ENCODE peak calls at places on chromosomes 3 and 15, in five cellular contexts. One of them, this sample, is unnamed.

GRCh38 chr3:129051776-129052400 is 8.7 kb upstream of the GP9 start:
- DNase-seq in dorsolateral prefrontal cortex: no peak
- DNase-seq in GM13977: no peak
- DNase-seq in mesothelial cell of epicardium: no peak
- DNase-seq in cardiac fibroblast: no peak
- DNase-seq in this sample: no peak

GRCh38 chr15:71501344-71502128 is 308.8 kb upstream of the NR2E3 start:
- DNase-seq in dorsolateral prefrontal cortex: no peak
- DNase-seq in GM13977: no peak
- DNase-seq in mesothelial cell of epicardium: no peak
- DNase-seq in cardiac fibroblast: no peak
- DNase-seq in this sample: no peak

GRCh38 chr3:156307704-156308103 is 187.3 kb downstream of the KCNAB1 start:
- DNase-seq in dorsolateral prefrontal cortex: no peak
- DNase-seq in GM13977: no peak
- DNase-seq in mesothelial cell of epicardium: no peak
- DNase-seq in cardiac fibroblast: peak
- DNase-seq in this sample: no peak

GRCh38 chr3:23612296-23612891 is 193.4 kb upstream of the UBE2E1 start:
- DNase-seq in dorsolateral prefrontal cortex: no peak
- DNase-seq in GM13977: no peak
- DNase-seq in mesothelial cell of epicardium: no peak
- DNase-seq in cardiac fibroblast: peak
- DNase-seq in this sample: no peak

GRCh38 chr3:124053871-124054270 is 61.9 kb upstream of the ROPN1 start:
- DNase-seq in dorsolateral prefrontal cortex: no peak
- DNase-seq in GM13977: no peak
- DNase-seq in mesothelial cell of epicardium: no peak
- DNase-seq in cardiac fibroblast: no peak
- DNase-seq in this sample: no peak

GRCh38 chr15:77516076-77516475 is 95.4 kb downstream of the HMG20A start:
- DNase-seq in dorsolateral prefrontal cortex: no peak
- DNase-seq in GM13977: no peak
- DNase-seq in mesothelial cell of epicardium: no peak
- DNase-seq in cardiac fibroblast: no peak
- DNase-seq in this sample: no peak

GRCh38 chr3:42302924-42303634 is 37.1 kb upstream of the CCK start:
- DNase-seq in dorsolateral prefrontal cortex: no peak
- DNase-seq in GM13977: no peak
- DNase-seq in mesothelial cell of epicardium: no peak
- DNase-seq in cardiac fibroblast: no peak
- DNase-seq in this sample: no peak

GRCh38 chr15:37289109-37289765 is 188.9 kb upstream of the MEIS2 start:
- DNase-seq in dorsolateral prefrontal cortex: no peak
- DNase-seq in GM13977: no peak
- DNase-seq in mesothelial cell of epicardium: no peak
- DNase-seq in cardiac fibroblast: peak
- DNase-seq in this sample: no peak

GRCh38 chr3:142209655-142210054 is 15.7 kb downstream of the GK5 start:
- DNase-seq in dorsolateral prefrontal cortex: no peak
- DNase-seq in GM13977: no peak
- DNase-seq in mesothelial cell of epicardium: no peak
- DNase-seq in cardiac fibroblast: peak
- DNase-seq in this sample: no peak

GRCh38 chr15:95975212-95975611 is 355.3 kb upstream of the NR2F2 start:
- DNase-seq in dorsolateral prefrontal cortex: no peak
- DNase-seq in GM13977: peak
- DNase-seq in mesothelial cell of epicardium: no peak
- DNase-seq in cardiac fibroblast: no peak
- DNase-seq in this sample: no peak

GRCh38 chr15:101318810-101319200 is 23.8 kb upstream of the SNRPA1 start:
- DNase-seq in dorsolateral prefrontal cortex: peak
- DNase-seq in GM13977: no peak
- DNase-seq in mesothelial cell of epicardium: no peak
- DNase-seq in cardiac fibroblast: no peak
- DNase-seq in this sample: no peak

DNA sequence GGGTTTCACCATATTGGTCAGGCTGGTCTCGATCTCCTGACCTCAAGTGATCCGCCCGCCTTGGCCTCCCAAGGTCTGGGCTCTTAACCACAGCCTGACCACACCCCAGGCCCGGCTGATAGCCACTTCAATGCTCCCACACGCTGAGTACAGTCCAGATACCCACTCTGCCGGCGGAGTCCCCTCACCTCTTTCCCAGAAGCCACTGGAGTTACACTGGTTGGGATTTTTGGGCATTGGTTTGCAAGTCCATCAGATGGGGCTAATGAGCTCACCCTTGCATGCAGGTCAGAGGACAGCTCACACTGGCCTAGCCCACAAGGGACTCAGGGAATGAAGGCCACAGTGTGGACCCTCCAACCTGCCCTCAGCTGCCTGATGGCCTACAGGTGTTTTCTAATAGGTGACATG is 60.1 kb downstream of the IQSEC1 start:
- DNase-seq in dorsolateral prefrontal cortex: no peak
- DNase-seq in GM13977: no peak
- DNase-seq in mesothelial cell of epicardium: no peak
- DNase-seq in cardiac fibroblast: no peak
- DNase-seq in this sample: no peak
- TF ChIP-seq CTCF in dorsolateral prefrontal cortex: no peak
- TF ChIP-seq CTCF in GM13977: no peak
- TF ChIP-seq CTCF in mesothelial cell of epicardium: no peak
- TF ChIP-seq CTCF in cardiac fibroblast: no peak
- TF ChIP-seq CTCF in this sample: no peak

GRCh38 chr3:33377489-33377888 is 62.7 kb downstream of the UBP1 start:
- DNase-seq in dorsolateral prefrontal cortex: no peak
- DNase-seq in GM13977: no peak
- DNase-seq in mesothelial cell of epicardium: no peak
- DNase-seq in cardiac fibroblast: no peak
- DNase-seq in this sample: no peak
- TF ChIP-seq CTCF in dorsolateral prefrontal cortex: no peak
- TF ChIP-seq CTCF in GM13977: peak
- TF ChIP-seq CTCF in mesothelial cell of epicardium: no peak
- TF ChIP-seq CTCF in cardiac fibroblast: no peak
- TF ChIP-seq CTCF in this sample: no peak

GRCh38 chr15:61364871-61365270 is 135.8 kb upstream of the RORA start:
- DNase-seq in dorsolateral prefrontal cortex: no peak
- DNase-seq in GM13977: no peak
- DNase-seq in mesothelial cell of epicardium: peak
- DNase-seq in cardiac fibroblast: no peak
- DNase-seq in this sample: no peak

DNA sequence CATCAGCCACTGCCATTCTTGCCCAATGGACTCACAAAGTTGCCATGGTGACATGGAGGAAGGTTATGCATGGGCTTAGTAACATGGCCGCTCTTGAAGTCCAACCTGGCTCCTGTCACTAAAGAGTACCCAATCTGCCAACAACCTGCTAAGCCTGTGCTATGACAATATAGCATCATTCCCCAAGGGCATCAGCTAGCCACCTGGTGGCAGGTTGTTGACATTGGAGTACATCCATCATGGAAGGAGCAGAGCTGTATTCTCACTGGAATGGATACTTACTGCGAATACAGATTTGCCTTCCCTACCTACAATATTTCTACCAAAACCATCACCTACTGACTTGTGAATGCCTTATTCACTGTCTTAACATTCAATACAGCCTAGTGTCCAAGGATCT is 138.9 kb upstream of the RORA start:
- DNase-seq in dorsolateral prefrontal cortex: no peak
- DNase-seq in GM13977: no peak
- DNase-seq in mesothelial cell of epicardium: no peak
- DNase-seq in cardiac fibroblast: no peak
- DNase-seq in this sample: no peak
- TF ChIP-seq CTCF in dorsolateral prefrontal cortex: no peak
- TF ChIP-seq CTCF in GM13977: no peak
- TF ChIP-seq CTCF in mesothelial cell of epicardium: no peak
- TF ChIP-seq CTCF in cardiac fibroblast: no peak
- TF ChIP-seq CTCF in this sample: no peak

GRCh38 chr15:70327328-70328136 is 229.8 kb upstream of the TLE3 start:
- DNase-seq in dorsolateral prefrontal cortex: no peak
- DNase-seq in GM13977: no peak
- DNase-seq in mesothelial cell of epicardium: peak
- DNase-seq in cardiac fibroblast: peak
- DNase-seq in this sample: no peak
- TF ChIP-seq CTCF in dorsolateral prefrontal cortex: no peak
- TF ChIP-seq CTCF in GM13977: no peak
- TF ChIP-seq CTCF in mesothelial cell of epicardium: no peak
- TF ChIP-seq CTCF in cardiac fibroblast: no peak
- TF ChIP-seq CTCF in this sample: no peak

DNA sequence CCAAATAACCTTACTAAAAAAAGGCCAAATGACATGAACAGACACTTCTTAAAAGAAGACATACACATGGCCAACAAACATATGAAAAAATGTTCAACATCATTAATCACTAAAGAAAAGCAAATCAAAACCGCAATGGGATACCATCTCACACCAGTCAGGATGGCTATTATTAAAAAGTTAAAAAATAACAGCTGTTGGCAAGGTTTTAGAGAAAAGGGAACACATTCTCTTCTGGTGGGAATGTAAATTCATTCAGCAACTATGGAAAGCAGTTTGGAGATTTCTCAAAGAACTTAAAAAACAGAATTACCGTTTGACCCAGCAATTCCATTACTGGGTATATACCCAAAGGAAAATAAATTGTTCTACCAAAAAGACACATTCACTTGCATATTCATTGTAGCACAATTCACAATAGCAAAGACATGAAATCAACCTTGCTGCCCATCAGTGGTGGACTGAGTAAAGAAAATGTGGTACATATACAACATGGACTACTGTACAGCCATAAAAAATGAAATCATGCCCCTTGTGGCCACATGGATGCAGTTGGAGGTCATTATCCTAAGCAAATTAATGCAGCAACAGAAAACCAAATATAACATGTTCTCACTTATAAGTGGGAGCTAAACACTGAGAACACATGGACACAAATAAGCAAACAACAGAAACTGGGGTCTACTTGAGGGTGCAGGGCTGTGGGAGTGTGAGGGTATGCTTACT is 190.7 kb upstream of the MCTP2 start:
- DNase-seq in dorsolateral prefrontal cortex: no peak
- DNase-seq in GM13977: no peak
- DNase-seq in mesothelial cell of epicardium: no peak
- DNase-seq in cardiac fibroblast: no peak
- DNase-seq in this sample: no peak
- TF ChIP-seq CTCF in dorsolateral prefrontal cortex: no peak
- TF ChIP-seq CTCF in GM13977: no peak
- TF ChIP-seq CTCF in mesothelial cell of epicardium: no peak
- TF ChIP-seq CTCF in cardiac fibroblast: no peak
- TF ChIP-seq CTCF in this sample: no peak